ENCODE peak calls at places on chromosome 15, in eight cellular contexts. I is GM23338; J is breast epithelium; Q is CD8-positive, alpha-beta memory T cell; S is neural progenitor cell; E is IMR-90; M is OCI-LY7; U is pancreas. O is an unnamed sample.

GRCh38 chr15:57610130-57610529 is 18.4 kb downstream of the MYZAP start:
- DNase-seq in I (no peak), J (no peak), Q (no peak), S (no peak), E (peak; percentile 50), M (no peak), U (peak; percentile 83), O (no peak)

GRCh38 chr15:99906356-99906755 is 173.1 kb upstream of the LYSMD4 start:
- DNase-seq in I (no peak), J (no peak), Q (no peak), S (no peak), E (no peak), M (no peak), U (no peak), O (no peak)

GRCh38 chr15:51798281-51798680 is 31.2 kb upstream of the TMOD3 start:
- DNase-seq in I (no peak), J (no peak), Q (no peak), S (no peak), E (no peak), M (no peak), U (no peak), O (no peak)

GRCh38 chr15:101252836-101253235 is 988 bp upstream of the CHSY1 start:
- DNase-seq in I (no peak), J (no peak), Q (no peak), S (no peak), E (no peak), M (no peak), U (no peak), O (no peak)

GRCh38 chr15:58387130-58387529 is 44.7 kb upstream of the LIPC start:
- DNase-seq in I (no peak), J (no peak), Q (no peak), S (no peak), E (peak; percentile 84), M (no peak), U (no peak), O (peak; percentile 46)

GRCh38 chr15:76929011-76929760 is 2.4 kb upstream of the RCN2 start:
- DNase-seq in I (no peak), J (no peak), Q (no peak), S (peak; percentile 55), E (no peak), M (no peak), U (no peak), O (no peak)

GRCh38 chr15:28104326-28104725 is 5.2 kb upstream of the OCA2 start:
- DNase-seq in I (peak; percentile 47), J (no peak), Q (no peak), S (no peak), E (no peak), M (no peak), U (no peak), O (no peak)

GRCh38 chr15:91853968-91854943 is 748 bp downstream of the SLCO3A1 start:
- DNase-seq in I (peak; percentile 60), J (no peak), Q (peak; percentile 35), S (peak; percentile 79), E (no peak), M (peak; percentile 80), U (peak; percentile 31), O (peak; percentile 73)

GRCh38 chr15:24916305-24917009 is 38.3 kb upstream of the SNRPN start:
- DNase-seq in I (no peak), J (no peak), Q (peak; percentile 12), S (no peak), E (no peak), M (no peak), U (no peak), O (no peak)

GRCh38 chr15:32659340-32659831 is 17.9 kb downstream of the SCG5 start:
- DNase-seq in I (no peak), J (no peak), Q (no peak), S (no peak), E (peak; percentile 86), M (no peak), U (no peak), O (no peak)

GRCh38 chr15:32656091-32656860 is 14.8 kb downstream of the SCG5 start:
- DNase-seq in I (no peak), J (no peak), Q (no peak), S (no peak), E (no peak), M (no peak), U (no peak), O (no peak)

GRCh38 chr15:32657198-32657886 is 15.8 kb downstream of the SCG5 start:
- DNase-seq in I (no peak), J (no peak), Q (no peak), S (no peak), E (no peak), M (no peak), U (peak; percentile 65), O (no peak)

GRCh38 chr15:32663671-32664070 is 22.2 kb downstream of the SCG5 start:
- DNase-seq in I (no peak), J (no peak), Q (no peak), S (no peak), E (no peak), M (no peak), U (no peak), O (no peak)

GRCh38 chr15:32657941-32658340 is 16.4 kb downstream of the SCG5 start:
- DNase-seq in I (no peak), J (no peak), Q (no peak), S (no peak), E (no peak), M (no peak), U (no peak), O (no peak)
- H3K27ac ChIP-seq in I (no peak overlapping the region), J (no peak overlapping the region), Q (no peak overlapping the region), S (no peak overlapping the region), E (no peak overlapping the region), M (no peak overlapping the region), U (peak overlapping the region; percentile 53), O (no peak overlapping the region)

GRCh38 chr15:78002996-78003395 is 74.5 kb downstream of the TBC1D2B start:
- DNase-seq in I (no peak), J (no peak), Q (no peak), S (no peak), E (no peak), M (no peak), U (peak; percentile 33), O (no peak)

GRCh38 chr15:78003539-78004008 is 73.9 kb downstream of the TBC1D2B start:
- DNase-seq in I (no peak), J (no peak), Q (no peak), S (peak; percentile 44), E (no peak), M (no peak), U (peak; percentile 89), O (no peak)

GRCh38 chr15:78004919-78005634 is 72.4 kb downstream of the TBC1D2B start:
- DNase-seq in I (no peak), J (no peak), Q (no peak), S (no peak), E (peak; percentile 95), M (no peak), U (peak; percentile 84), O (no peak)

GRCh38 chr15:78006567-78007205 is 70.8 kb downstream of the TBC1D2B start:
- DNase-seq in I (no peak), J (no peak), Q (no peak), S (no peak), E (no peak), M (no peak), U (peak; percentile 83), O (no peak)

DNA sequence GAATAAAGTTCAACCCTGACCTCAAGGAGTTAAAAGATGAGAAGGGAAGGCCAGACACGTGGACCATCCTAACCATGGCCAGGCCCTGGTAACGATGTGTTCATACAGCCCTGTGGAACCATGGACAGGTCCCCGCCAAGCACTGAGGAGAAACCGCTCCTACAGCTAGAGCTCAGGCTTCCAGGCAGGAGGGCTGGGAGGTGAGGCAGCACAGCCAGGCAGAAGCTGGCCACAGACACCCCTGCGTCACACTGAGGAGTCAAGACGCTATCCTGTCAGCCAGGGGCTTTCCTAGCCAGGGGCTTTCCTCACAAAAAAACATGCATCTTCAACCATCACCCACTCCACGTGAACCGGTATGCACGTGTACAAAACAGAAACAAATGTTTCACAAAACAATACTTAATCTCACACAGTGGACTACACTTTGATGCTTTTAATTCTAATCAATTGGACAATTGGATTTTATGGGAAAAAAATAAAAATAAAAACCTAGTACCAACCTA is 73.2 kb downstream of the TBC1D2B start:
- DNase-seq in I (no peak), J (no peak), Q (no peak), S (peak; percentile 23), E (no peak), M (no peak), U (no peak), O (peak; percentile 64)
- H3K4me1 ChIP-seq in I (peaks cover 6% of the 10 kb centered on the region), J (no peaks in the 10 kb centered on the region), Q (no peaks in the 10 kb centered on the region), S (peaks cover 6% of the 10 kb centered on the region), E (peaks cover 18% of the 10 kb centered on the region), M (no peaks in the 10 kb centered on the region), U (peaks cover 65% of the 10 kb centered on the region), O (no peaks in the 10 kb centered on the region)

GRCh38 chr15:34047893-34048775 is 9.1 kb upstream of the AVEN start:
- DNase-seq in I (no peak), J (no peak), Q (no peak), S (no peak), E (no peak), M (no peak), U (no peak), O (no peak)
- H3K27ac ChIP-seq in I (no peak overlapping the region), J (no peak overlapping the region), Q (no peak overlapping the region), S (no peak overlapping the region), E (peak overlapping the region; percentile 53), M (no peak overlapping the region), U (no peak overlapping the region), O (no peak overlapping the region)

DNA sequence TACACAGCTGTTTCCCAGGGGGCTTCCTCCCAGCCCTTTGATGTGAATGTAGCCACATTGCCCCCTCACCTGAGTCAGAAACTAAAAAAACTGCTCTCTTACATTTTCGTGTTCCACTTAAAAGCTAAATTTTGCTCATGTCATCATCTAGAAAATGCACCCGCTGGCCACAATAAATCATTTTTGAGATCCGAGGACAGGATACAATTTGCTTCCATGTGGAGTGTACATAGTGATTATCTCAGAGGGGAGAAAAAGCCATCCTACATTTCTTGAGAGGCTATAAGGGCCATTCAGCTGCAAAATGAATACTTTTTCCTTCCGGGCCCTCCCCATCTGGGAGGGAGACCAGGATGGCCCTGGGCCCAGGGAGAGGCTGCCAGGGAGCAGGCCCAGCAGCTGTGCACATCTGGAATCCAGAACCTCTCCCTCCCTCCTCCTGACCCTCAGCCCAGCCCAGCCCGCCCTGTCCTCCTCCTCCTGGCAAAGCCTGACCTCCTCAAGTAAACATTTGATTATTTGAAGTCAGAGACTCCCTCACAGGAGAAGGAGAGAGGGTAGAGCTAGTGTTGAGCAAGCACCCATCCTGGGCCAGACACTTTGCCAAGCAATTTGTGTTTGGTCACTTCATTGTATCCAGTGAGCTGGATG is 59.1 kb downstream of the CORO2B start:
- DNase-seq in I (no peak), J (no peak), Q (no peak), S (no peak), E (peak; percentile 48), M (no peak), U (no peak), O (peak; percentile 78)
- H3K4me1 ChIP-seq in I (peaks cover 12% of the 10 kb centered on the region), J (no peaks in the 10 kb centered on the region), Q (no peaks in the 10 kb centered on the region), S (peaks cover 5% of the 10 kb centered on the region), E (peaks cover 54% of the 10 kb centered on the region), M (peaks cover 97% of the 10 kb centered on the region), U (no peaks in the 10 kb centered on the region), O (peaks cover 18% of the 10 kb centered on the region)

GRCh38 chr15:78075490-78076230 is 1.9 kb downstream of the TBC1D2B start:
- DNase-seq in I (peak; percentile 83), J (no peak), Q (no peak), S (peak; percentile 65), E (peak; percentile 95), M (no peak), U (peak; percentile 74), O (peak; percentile 94)
- H3K27ac ChIP-seq in I (no peak overlapping the region), J (peak overlapping the region; percentile 83), Q (no peak overlapping the region), S (no peak overlapping the region), E (peak overlapping the region; percentile 97), M (no peak overlapping the region), U (peak overlapping the region; percentile 89), O (peak overlapping the region; percentile 5)